ENCODE peak calls at places on chromosomes 3 and 15, in four cellular contexts. F is spleen, R is neural progenitor cell, L is HCT116. M is an unnamed sample.

GRCh38 chr15:65323071-65323511 is 18.6 kb downstream of the RNU5B-1 start:
- DNase-seq in F (no peak), R (peak; percentile 62), L (no peak), M (no peak)

GRCh38 chr3:57006949-57007419 is 53.5 kb upstream of the SPATA12 start:
- DNase-seq in F (no peak), R (no peak), L (peak; percentile 56), M (no peak)

GRCh38 chr3:57889807-57890206 is 118.4 kb upstream of the FLNB start:
- DNase-seq in F (no peak), R (no peak), L (no peak), M (peak; percentile 83)

GRCh38 chr3:57856675-57857074 is 100.6 kb downstream of the SLMAP start:
- DNase-seq in F (no peak), R (no peak), L (no peak), M (no peak)

GRCh38 chr15:92277776-92278175 is 115.9 kb upstream of the ST8SIA2 start:
- DNase-seq in F (no peak), R (peak; percentile 27), L (peak; percentile 12), M (no peak)

GRCh38 chr3:131807822-131808221 is 227.0 kb downstream of the CPNE4 start:
- DNase-seq in F (no peak), R (no peak), L (no peak), M (no peak)

GRCh38 chr15:75468908-75469307 is 17.4 kb upstream of the SIN3A start:
- DNase-seq in F (no peak), R (no peak), L (no peak), M (no peak)

GRCh38 chr3:86937306-86937791 is 53.6 kb downstream of the VGLL3 start:
- DNase-seq in F (no peak), R (no peak), L (no peak), M (no peak)

GRCh38 chr3:61679103-61679502 is 117.7 kb downstream of the PTPRG start:
- DNase-seq in F (no peak), R (no peak), L (no peak), M (no peak)

GRCh38 chr3:117873236-117873635 is 1161.4 kb downstream of the IGSF11 start:
- DNase-seq in F (no peak), R (no peak), L (no peak), M (no peak)

GRCh38 chr3:31958721-31959152 is 22.3 kb downstream of the OSBPL10 start:
- DNase-seq in F (no peak), R (no peak), L (no peak), M (no peak)

GRCh38 chr3:14570864-14571263 is 30.7 kb upstream of the GRIP2 start:
- DNase-seq in F (no peak), R (no peak), L (no peak), M (no peak)

GRCh38 chr15:95324596-95325135 is 1005.8 kb upstream of the NR2F2 start:
- DNase-seq in F (no peak), R (no peak), L (no peak), M (no peak)

GRCh38 chr3:157662171-157662570 is 159.0 kb upstream of the VEPH1 start:
- DNase-seq in F (no peak), R (no peak), L (no peak), M (no peak)

GRCh38 chr15:51801391-51801835 is 28.0 kb upstream of the TMOD3 start:
- DNase-seq in F (no peak), R (peak; percentile 60), L (peak; percentile 33), M (no peak)

GRCh38 chr3:12629560-12629959 is 34.4 kb downstream of the RAF1 start:
- DNase-seq in F (no peak), R (no peak), L (no peak), M (no peak)

GRCh38 chr3:186383026-186383993 is 21.3 kb upstream of the DGKG start:
- DNase-seq in F (no peak), R (no peak), L (no peak), M (no peak)

GRCh38 chr15:66832679-66833078 is 130.6 kb downstream of the SMAD6 start:
- DNase-seq in F (peak; percentile 2), R (no peak), L (no peak), M (no peak)

GRCh38 chr3:70981252-70981933 is 602.1 kb downstream of the FOXP1 start:
- DNase-seq in F (no peak), R (peak; percentile 53), L (no peak), M (no peak)

GRCh38 chr3:29453278-29453961 is 172.5 kb downstream of the RBMS3 start:
- DNase-seq in F (no peak), R (no peak), L (no peak), M (no peak)

GRCh38 chr3:29169456-29169855 is 111.4 kb upstream of the RBMS3 start:
- DNase-seq in F (no peak), R (no peak), L (no peak), M (no peak)

GRCh38 chr3:77667901-77668300 is 628.0 kb downstream of the ROBO2 start:
- DNase-seq in F (no peak), R (no peak), L (no peak), M (no peak)

GRCh38 chr3:55434789-55435188 is 52.3 kb downstream of the WNT5A start:
- DNase-seq in F (no peak), R (peak; percentile 45), L (no peak), M (no peak)

GRCh38 chr15:101578443-101578894 is 73.7 kb downstream of the TM2D3 start:
- DNase-seq in F (no peak), R (peak; percentile 69), L (peak; percentile 44), M (no peak)

GRCh38 chr3:149386299-149386606 is 8.8 kb upstream of the TM4SF1 start:
- DNase-seq in F (no peak), R (no peak), L (no peak), M (no peak)

GRCh38 chr3:149384167-149384566 is 6.7 kb upstream of the TM4SF1 start:
- DNase-seq in F (no peak), R (no peak), L (no peak), M (no peak)

GRCh38 chr3:149383703-149384102 is 6.3 kb upstream of the TM4SF1 start:
- DNase-seq in F (no peak), R (no peak), L (no peak), M (no peak)

GRCh38 chr3:149384911-149385321 is 7.5 kb upstream of the TM4SF1 start:
- DNase-seq in F (no peak), R (no peak), L (no peak), M (no peak)

DNA sequence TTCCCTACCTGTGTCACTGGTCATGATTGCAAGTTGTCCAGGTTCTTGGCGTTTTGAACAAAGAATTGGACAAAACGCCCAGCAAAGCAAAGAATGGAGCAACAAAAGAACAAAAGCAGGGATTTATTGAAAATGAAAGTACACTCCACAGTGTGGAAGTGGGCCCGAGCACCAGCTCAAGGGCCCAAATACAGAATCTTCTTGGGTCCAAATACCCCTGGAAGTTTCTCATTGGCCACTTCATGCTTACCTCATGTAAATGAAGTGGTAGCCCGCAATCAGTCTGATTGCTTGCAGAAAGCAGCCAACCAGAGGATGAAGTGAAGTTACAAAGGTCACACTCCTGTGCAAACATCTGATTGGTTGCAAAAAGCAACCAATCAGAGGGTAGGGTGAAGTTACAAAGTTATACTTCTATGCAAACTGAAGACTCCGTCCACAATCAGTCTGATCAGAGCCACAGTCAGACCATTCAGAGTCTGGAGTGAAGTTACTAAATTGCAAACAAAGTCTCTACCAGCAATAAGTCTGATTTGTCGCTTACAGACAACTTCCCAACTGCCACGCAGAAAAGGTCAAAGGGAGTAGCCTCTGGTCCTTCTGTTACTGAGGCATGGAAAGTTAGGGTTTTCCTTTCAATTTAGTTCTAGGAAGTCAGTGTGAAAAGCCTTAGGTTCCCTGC is 8.3 kb upstream of the TM4SF1 start:
- DNase-seq in F (no peak), R (no peak), L (no peak), M (no peak)
- H3K27me3 ChIP-seq in F (no peaks in the 10 kb centered on the region), R (no peaks in the 10 kb centered on the region), L (peaks cover 3% of the 10 kb centered on the region), M (no peaks in the 10 kb centered on the region)

DNA sequence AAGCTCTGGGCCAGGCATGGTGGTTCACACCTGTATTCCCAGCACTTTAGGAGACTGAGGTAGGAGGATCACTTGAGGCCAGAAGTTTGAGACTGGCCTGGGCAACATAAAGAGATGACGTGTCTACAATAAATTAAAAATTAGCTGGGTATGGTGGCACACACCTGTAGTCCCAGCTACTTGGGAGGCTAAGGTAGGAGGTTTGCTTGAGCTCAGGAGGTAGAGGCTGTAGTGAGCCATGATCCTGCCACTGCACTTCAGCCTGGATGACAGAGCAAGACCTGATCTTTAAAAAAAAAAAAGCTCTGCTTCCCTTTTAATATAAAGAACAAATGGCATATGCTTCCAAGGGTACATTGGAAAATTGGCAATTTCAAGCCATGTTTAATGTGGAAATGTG is 46.7 kb downstream of the FNDC3B start:
- DNase-seq in F (no peak), R (no peak), L (no peak), M (no peak)
- H3K4me1 ChIP-seq in F (peaks cover 20% of the 10 kb centered on the region), R (no peaks in the 10 kb centered on the region), L (peaks cover 4% of the 10 kb centered on the region), M (no peaks in the 10 kb centered on the region)

GRCh38 chr15:98525625-98526024 is 122.7 kb upstream of the IGF1R start:
- DNase-seq in F (no peak), R (no peak), L (no peak), M (no peak)

GRCh38 chr15:98524274-98524673 is 124.1 kb upstream of the IGF1R start:
- DNase-seq in F (no peak), R (no peak), L (no peak), M (no peak)

GRCh38 chr15:98524838-98525540 is 123.3 kb upstream of the IGF1R start:
- DNase-seq in F (no peak), R (no peak), L (no peak), M (no peak)

GRCh38 chr15:98528056-98528725 is 120.1 kb upstream of the IGF1R start:
- DNase-seq in F (no peak), R (no peak), L (no peak), M (no peak)

GRCh38 chr15:98526094-98526493 is 122.2 kb upstream of the IGF1R start:
- DNase-seq in F (no peak), R (no peak), L (no peak), M (no peak)
- H3K27me3 ChIP-seq in F (no peaks in the 10 kb centered on the region), R (no peaks in the 10 kb centered on the region), L (peaks cover 26% of the 10 kb centered on the region), M (no peaks in the 10 kb centered on the region)

DNA sequence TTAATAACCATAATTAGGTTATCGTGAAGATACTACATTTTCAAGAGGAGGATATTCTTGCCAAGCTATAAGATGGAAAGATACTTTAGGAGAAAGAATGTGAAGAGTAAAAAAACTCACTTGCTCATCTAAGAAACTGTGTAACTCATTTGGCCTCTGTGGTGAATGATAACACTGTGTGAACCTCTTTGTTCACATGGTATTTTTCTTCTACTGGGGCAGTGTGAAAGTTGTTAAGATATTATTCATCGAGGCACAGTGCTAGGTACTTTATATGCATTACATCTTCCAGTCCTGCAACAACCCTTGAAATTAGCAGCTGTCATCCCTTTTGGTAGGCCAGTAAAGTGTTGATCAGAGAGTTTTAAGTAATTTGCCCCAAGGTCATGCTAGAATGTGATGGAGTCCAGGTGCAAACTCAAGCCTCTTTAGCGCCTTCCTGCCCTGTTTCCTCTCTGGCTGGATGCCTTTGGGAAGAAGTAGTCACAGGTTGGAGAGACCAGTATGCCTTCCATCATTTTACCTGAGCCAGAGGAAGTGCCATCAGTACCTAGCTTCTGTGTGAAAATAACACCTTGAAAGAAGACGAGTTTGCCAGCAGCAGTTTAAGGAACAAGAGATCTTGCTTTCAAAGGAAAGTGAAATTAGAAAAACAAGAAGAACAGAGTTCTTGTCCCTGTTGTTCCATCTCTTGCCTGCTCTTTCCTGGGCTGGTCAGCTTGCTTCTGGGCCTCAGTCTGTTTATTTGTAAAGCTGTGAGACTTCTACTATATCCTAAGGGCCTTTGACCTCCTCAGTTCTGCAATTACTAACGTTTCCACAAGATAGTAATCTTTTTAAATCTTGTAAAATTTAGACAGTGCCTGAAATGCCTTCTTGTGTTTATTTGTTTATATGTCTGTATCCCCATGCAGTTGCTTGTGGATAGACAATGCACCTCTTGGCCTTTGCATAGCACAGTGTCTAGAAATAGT is 179.3 kb downstream of the FNDC3B start:
- DNase-seq in F (no peak), R (no peak), L (no peak), M (no peak)
- H3K4me1 ChIP-seq in F (peaks cover 5% of the 10 kb centered on the region), R (peaks cover 9% of the 10 kb centered on the region), L (peaks cover 5% of the 10 kb centered on the region), M (peaks cover 17% of the 10 kb centered on the region)